ENCODE peak calls at places on chromosomes 2 and 18, in nine cellular contexts. L is PC-3; M is colonic mucosa; K is cardiac muscle cell; D is H9; R is GM23338; U is transverse colon; V is CD4-positive, alpha-beta T cell; P is stomach. X is an unnamed sample.

GRCh38 chr2:7127687-7128086 is 210.5 kb downstream of the RNF144A start:
- DNase-seq in K (no peak), D (no peak), R (no peak), P (no peak), L (no peak), U (no peak), M (no peak), V (no peak), X (no peak)

GRCh38 chr2:157787364-157787938 is 88.7 kb downstream of the ACVR1 start:
- DNase-seq in K (no peak), P (no peak), R (peak), D (no peak), M (no peak), L (no peak), V (no peak), U (no peak), X (no peak)

GRCh38 chr2:22692751-22693150 is 692.2 kb upstream of the KLHL29 start:
- DNase-seq in M (no peak), V (no peak), U (no peak), L (no peak), D (no peak), K (no peak), R (no peak), P (no peak), X (no peak)

GRCh38 chr2:170714156-170715061 is 728 bp upstream of the SP5 start:
- DNase-seq in D (peak), V (no peak), M (peak), L (peak), U (peak), R (peak), P (peak), K (peak), X (peak)

GRCh38 chr2:215357660-215358059 is 45.8 kb downstream of the ATIC start:
- DNase-seq in D (no peak), L (no peak), M (no peak), R (no peak), P (no peak), U (no peak), K (no peak), V (no peak), X (no peak)

GRCh38 chr2:72972744-72973535 is 55.6 kb downstream of the EMX1 start:
- DNase-seq in U (no peak), P (no peak), L (no peak), V (no peak), M (no peak), D (no peak), K (no peak), R (no peak), X (no peak)

GRCh38 chr2:1685957-1686783 is 58.1 kb downstream of the PXDN start:
- DNase-seq in P (no peak), L (peak), R (peak), V (no peak), K (no peak), U (no peak), D (peak), M (no peak), X (peak)

GRCh38 chr2:64525323-64525625 is 1.1 kb downstream of the AFTPH start:
- DNase-seq in M (peak), D (no peak), P (no peak), K (no peak), U (peak), R (peak), V (no peak), L (peak), X (peak)

GRCh38 chr2:239751719-239752355 is 273.3 kb downstream of the NDUFA10 start:
- DNase-seq in V (peak), K (no peak), R (no peak), M (peak), D (no peak), L (no peak), U (no peak), P (no peak), X (no peak)

GRCh38 chr2:181312515-181312927 is 144.7 kb upstream of the ITGA4 start:
- DNase-seq in L (no peak), V (no peak), D (no peak), P (no peak), R (no peak), M (no peak), K (no peak), U (peak), X (no peak)

GRCh38 chr2:169361706-169362345 is 508 bp downstream of the LRP2 start:
- DNase-seq in D (peak), L (no peak), U (no peak), V (no peak), R (peak), P (no peak), K (peak), M (no peak), X (no peak)

GRCh38 chr2:17309741-17310339 is 208.4 kb downstream of the RAD51AP2 start:
- DNase-seq in D (peak), R (peak), L (peak), M (peak), U (peak), K (peak), V (no peak), P (peak), X (peak)

GRCh38 chr2:45823723-45824206 is 172.3 kb downstream of the PRKCE start:
- DNase-seq in M (no peak), U (peak), K (no peak), P (peak), L (peak), D (no peak), V (no peak), R (no peak), X (peak)

GRCh38 chr2:17441055-17441771 is 77.0 kb downstream of the RAD51AP2 start:
- DNase-seq in M (no peak), V (no peak), D (peak), K (no peak), L (no peak), R (no peak), P (no peak), U (no peak), X (no peak)

GRCh38 chr2:55862269-55862668 is 61.3 kb downstream of the EFEMP1 start:
- DNase-seq in K (no peak), U (no peak), M (no peak), V (no peak), D (no peak), L (peak), R (no peak), P (no peak), X (peak)

GRCh38 chr2:63699549-63699839 is 110.7 kb downstream of the MDH1 start:
- DNase-seq in V (no peak), U (no peak), R (no peak), L (peak), K (no peak), D (no peak), P (no peak), M (no peak), X (no peak)

GRCh38 chr18:42365550-42365949 is 410.5 kb downstream of the PIK3C3 start:
- DNase-seq in R (no peak), U (no peak), M (no peak), D (no peak), L (no peak), V (no peak), P (no peak), K (no peak), X (no peak)

GRCh38 chr2:142865924-142866323 is 11.5 kb upstream of the KYNU start:
- DNase-seq in P (no peak), U (no peak), K (no peak), R (no peak), M (no peak), D (no peak), V (no peak), L (no peak), X (no peak)

GRCh38 chr2:190974629-190975361 is 39.2 kb downstream of the STAT1 start:
- DNase-seq in V (no peak), M (no peak), L (no peak), U (no peak), P (no peak), K (peak), R (no peak), D (no peak), X (no peak)

GRCh38 chr18:23131693-23132319 is 3.5 kb upstream of the CABLES1 start:
- DNase-seq in V (peak), U (peak), D (peak), P (peak), R (peak), L (peak), K (peak), M (peak), X (peak)
- H3K27ac ChIP-seq in V (no peak), U (no peak), D (no peak), P (no peak), R (no peak), L (no peak), K (no peak), M (no peak), X (no peak)

GRCh38 chr2:120424274-120424796 is 78.4 kb downstream of the INHBB start:
- DNase-seq in P (peak), D (no peak), V (no peak), R (no peak), K (no peak), U (no peak), M (no peak), L (no peak), X (no peak)
- TF ChIP-seq CTCF in P (no peak), D (no peak), V (no peak), R (no peak), K (no peak), U (no peak), M (no peak), L (no peak), X (no peak)

DNA sequence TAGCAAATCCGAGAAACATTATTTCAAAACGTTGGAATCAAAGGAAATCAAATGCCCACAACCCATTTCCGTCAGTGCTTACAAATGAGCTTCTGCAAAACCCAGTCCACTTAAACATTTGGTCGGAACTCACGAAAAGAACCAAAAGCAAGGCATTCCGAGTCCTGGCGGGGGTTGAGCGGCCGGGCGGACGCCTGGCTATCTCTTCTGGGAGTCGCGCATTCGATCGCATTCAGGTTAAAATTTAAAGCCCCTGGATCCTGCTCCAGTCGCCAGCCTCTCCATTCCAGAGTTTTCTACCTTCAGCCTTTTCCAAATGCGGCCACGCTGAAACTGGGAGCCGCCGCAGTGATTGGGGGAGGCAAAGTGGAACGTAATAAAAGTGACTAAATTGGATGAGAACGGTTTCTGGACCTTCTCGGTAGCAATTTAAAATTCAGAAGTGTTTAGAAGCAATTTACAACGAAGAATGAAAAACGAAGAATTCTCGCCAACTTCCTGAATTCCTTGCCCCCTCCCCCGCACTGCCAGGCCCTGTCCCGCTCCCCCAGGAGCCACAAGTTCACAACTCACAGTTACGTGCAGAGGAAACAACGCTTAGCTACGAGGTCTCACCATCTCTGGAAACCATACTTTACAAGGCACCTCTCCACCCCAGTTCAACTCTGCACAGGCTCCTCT is 1.8 kb upstream of the GATA6 start:
- DNase-seq in M (peak), P (no peak), L (no peak), R (peak), U (peak), V (no peak), D (peak), K (peak), X (peak)
- H3K27ac ChIP-seq in M (peak), P (peak), L (no peak), R (no peak), U (peak), V (no peak), D (no peak), K (peak), X (no peak)

GRCh38 chr2:70615222-70615621 is 61.6 kb upstream of the TGFA start:
- DNase-seq in L (no peak), V (no peak), P (no peak), D (no peak), R (no peak), M (no peak), U (no peak), K (no peak), X (no peak)
- TF ChIP-seq CTCF in L (no peak), V (no peak), P (no peak), D (no peak), R (no peak), M (no peak), U (no peak), K (no peak), X (no peak)

X was measured in RWPE1.